ENCODE peak calls at places on chromosome 10, in seven cellular contexts. D, A, T, G, O, X and C are unnamed samples.

GRCh38 chr10:62244785-62245595 is 23.7 kb downstream of the RTKN2 start:
- DNase-seq in D (peak; percentile 36), O (peak; percentile 91), A (peak; percentile 75), T (no peak), X (no peak), G (no peak), C (peak; percentile 27)

GRCh38 chr10:75350791-75351190 is 50.8 kb downstream of the ZNF503 start:
- DNase-seq in G (no peak), A (no peak), X (peak; percentile 8), T (no peak), O (no peak), D (no peak), C (no peak)

GRCh38 chr10:100100651-100101525 is 19.2 kb upstream of the CPN1 start:
- DNase-seq in O (peak; percentile 44), G (no peak), A (no peak), X (no peak), D (no peak), T (no peak), C (no peak)

GRCh38 chr10:132961864-132962622 is 19.7 kb upstream of the CFAP46 start:
- DNase-seq in O (peak; percentile 51), A (peak; percentile 56), X (no peak), G (peak; percentile 45), T (peak; percentile 54), D (peak; percentile 52), C (peak; percentile 39)

GRCh38 chr10:52617346-52617745 is 155.2 kb downstream of the MBL2 start:
- DNase-seq in A (no peak), X (no peak), D (no peak), O (no peak), T (no peak), G (no peak), C (no peak)

GRCh38 chr10:34179280-34179679 is 635.8 kb downstream of the PARD3 start:
- DNase-seq in O (no peak), G (no peak), X (no peak), D (no peak), A (no peak), T (no peak), C (no peak)

GRCh38 chr10:32795598-32796183 is 162.3 kb downstream of the ITGB1 start:
- DNase-seq in O (peak; percentile 57), X (peak; percentile 2), T (no peak), A (no peak), D (no peak), G (no peak), C (peak; percentile 6)

GRCh38 chr10:128059266-128059850 is 66.9 kb downstream of the MKI67 start:
- DNase-seq in T (no peak), D (no peak), G (no peak), O (no peak), A (no peak), X (no peak), C (peak; percentile 33)

GRCh38 chr10:2005546-2005945 is 268.2 kb upstream of the ADARB2 start:
- DNase-seq in X (no peak), A (no peak), T (no peak), D (no peak), G (no peak), O (no peak), C (no peak)

GRCh38 chr10:17643339-17643754 is 604 bp upstream of the STAM start:
- DNase-seq in X (peak; percentile 52), G (peak; percentile 12), A (no peak), T (peak; percentile 30), O (no peak), D (no peak), C (no peak)

GRCh38 chr10:103543617-103544525 is 50.4 kb downstream of the NEURL1 start:
- DNase-seq in X (no peak), O (no peak), A (no peak), G (no peak), T (no peak), D (no peak), C (no peak)

GRCh38 chr10:78936412-78937342 is 132.1 kb upstream of the ZMIZ1 start:
- DNase-seq in G (no peak), O (no peak), A (no peak), X (no peak), D (no peak), T (no peak), C (no peak)

GRCh38 chr10:30553625-30554442 is 75.7 kb downstream of the LYZL2 start:
- DNase-seq in A (peak; percentile 76), O (peak; percentile 59), X (no peak), D (no peak), G (no peak), T (no peak), C (no peak)

GRCh38 chr10:113060221-113061053 is 110.4 kb downstream of the TCF7L2 start:
- DNase-seq in G (no peak), D (no peak), O (peak; percentile 86), T (no peak), X (no peak), A (peak; percentile 56), C (no peak)

GRCh38 chr10:108097258-108097657 is 932.8 kb upstream of the SORCS1 start:
- DNase-seq in X (no peak), A (no peak), G (no peak), O (no peak), D (no peak), T (no peak), C (no peak)

GRCh38 chr10:44937201-44938005 is 22.2 kb upstream of the RASSF4 start:
- DNase-seq in O (peak; percentile 9), G (no peak), X (no peak), D (no peak), T (no peak), A (peak; percentile 69), C (no peak)

GRCh38 chr10:99297033-99297432 is 32.1 kb upstream of the CNNM1 start:
- DNase-seq in G (no peak), O (no peak), X (no peak), D (no peak), T (no peak), A (no peak), C (no peak)

GRCh38 chr10:14723052-14723689 is 51.5 kb downstream of the FAM107B start:
- DNase-seq in T (no peak), A (no peak), X (no peak), D (no peak), O (no peak), G (no peak), C (no peak)

GRCh38 chr10:3417096-3417495 is 244.5 kb upstream of the PITRM1 start:
- DNase-seq in O (no peak), A (no peak), G (no peak), T (no peak), X (no peak), D (no peak), C (no peak)

GRCh38 chr10:986137-986825 is 2.0 kb upstream of the GTPBP4 start:
- DNase-seq in D (no peak), O (peak; percentile 57), X (no peak), A (no peak), T (no peak), G (no peak), C (no peak)

GRCh38 chr10:69089638-69090599 is 2.0 kb downstream of the SRGN start:
- DNase-seq in X (no peak), G (peak; percentile 74), O (peak; percentile 60), D (peak; percentile 68), T (no peak), A (no peak), C (peak; percentile 86)

GRCh38 chr10:122374246-122374858 is at the start of gene PLEKHA1:
- DNase-seq in A (peak; percentile 80), T (peak; percentile 92), O (no peak), D (peak; percentile 93), G (peak; percentile 87), X (peak; percentile 69), C (peak; percentile 90)